ENCODE peak calls at places on chromosomes 11 and 22, in four cellular contexts. E is astrocyte of the spinal cord; N is kidney; O is effector memory CD4-positive, alpha-beta T cell. D is an unnamed sample.

GRCh38 chr11:112605093-112605666 is 344.5 kb upstream of the PLET1 start:
- DNase-seq in E (peak), N (no peak), O (no peak), D (no peak)

GRCh38 chr11:65355776-65356393 is 1.3 kb downstream of the TIGD3 start:
- DNase-seq in E (peak), N (peak), O (no peak), D (no peak)

GRCh38 chr11:78886616-78887015 is 312.0 kb upstream of the NARS2 start:
- DNase-seq in E (no peak), N (no peak), O (no peak), D (no peak)

GRCh38 chr22:32699686-32700085 is 101.8 kb upstream of the TIMP3 start:
- DNase-seq in E (no peak), N (no peak), O (no peak), D (no peak)

GRCh38 chr22:40289991-40290459 is 56.3 kb upstream of the ADSL start:
- DNase-seq in E (peak), N (no peak), O (peak), D (no peak)

GRCh38 chr11:108672113-108672512 is 7.2 kb downstream of the DDX10 start:
- DNase-seq in E (peak), N (no peak), O (no peak), D (no peak)

GRCh38 chr11:68882391-68882790 is 21.2 kb downstream of the MRPL21 start:
- DNase-seq in E (no peak), N (no peak), O (no peak), D (no peak)

GRCh38 chr22:49229483-49230193 is 598.0 kb downstream of the BRD1 start:
- DNase-seq in E (no peak), N (no peak), O (no peak), D (no peak)

GRCh38 chr11:60111793-60112192 is 23.3 kb downstream of the MS4A2 start:
- DNase-seq in E (no peak), N (no peak), O (no peak), D (no peak)

GRCh38 chr11:95606824-95607223 is 182.8 kb downstream of the FAM76B start:
- DNase-seq in E (no peak), N (no peak), O (no peak), D (no peak)

GRCh38 chr11:127485541-127485940 is 485.0 kb upstream of the KIRREL3 start:
- DNase-seq in E (peak), N (no peak), O (no peak), D (no peak)

GRCh38 chr11:117295438-117296137 is 4.4 kb downstream of the BACE1-AS start:
- DNase-seq in E (no peak), N (no peak), O (no peak), D (no peak)

GRCh38 chr11:774873-775592 is 2.3 kb downstream of the GATD1 start:
- DNase-seq in E (peak), N (peak), O (no peak), D (no peak)

GRCh38 chr11:22807855-22808558 is 21.6 kb downstream of the SVIP start:
- DNase-seq in E (peak), N (no peak), O (no peak), D (no peak)

GRCh38 chr22:37569009-37569920 is 9.0 kb downstream of the CDC42EP1 start:
- DNase-seq in E (no peak), N (no peak), O (no peak), D (no peak)

GRCh38 chr11:43504316-43504950 is 145.7 kb downstream of the TTC17 start:
- DNase-seq in E (no peak), N (no peak), O (no peak), D (no peak)

DNA sequence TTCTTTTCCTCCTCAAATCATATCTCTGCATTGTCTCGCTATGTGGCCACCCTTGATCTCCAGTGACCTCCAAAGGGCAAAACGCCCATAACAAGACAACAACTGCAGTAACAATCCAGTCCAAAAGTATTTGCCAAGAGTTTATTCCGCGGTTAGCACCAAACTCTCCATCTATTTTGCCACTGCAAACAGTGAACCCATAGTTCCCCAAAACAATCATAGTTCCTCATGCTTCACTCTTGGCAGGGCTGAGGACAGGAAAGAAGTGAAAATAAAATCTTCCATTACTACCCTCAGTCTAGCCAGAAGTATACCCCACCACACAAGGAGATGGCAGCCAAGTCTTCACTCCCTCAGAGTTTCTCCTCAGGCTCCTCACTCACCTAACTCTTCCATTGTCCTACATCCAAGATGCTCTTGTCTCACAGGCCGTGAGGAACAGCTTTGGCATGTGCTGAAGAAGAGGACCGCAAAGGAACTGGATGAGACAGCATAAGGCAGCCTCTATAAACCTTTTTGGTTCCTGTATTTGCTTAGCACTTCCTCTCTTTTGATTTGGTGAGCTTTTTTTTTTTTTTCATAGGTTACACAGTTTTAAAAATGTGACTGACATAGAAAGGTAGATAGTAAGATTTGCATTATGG is at the start of gene LPXN:
- DNase-seq in E (peak), N (no peak), O (peak), D (peak)
- H3K4me3 ChIP-seq in E (no peak), N (peak), O (peak), D (peak)

GRCh38 chr11:72750556-72751292 is 1.5 kb downstream of the ARAP1 start:
- DNase-seq in E (no peak), N (peak), O (no peak), D (no peak)
- H3K4me3 ChIP-seq in E (no peak), N (no peak), O (peak), D (peak)

DNA sequence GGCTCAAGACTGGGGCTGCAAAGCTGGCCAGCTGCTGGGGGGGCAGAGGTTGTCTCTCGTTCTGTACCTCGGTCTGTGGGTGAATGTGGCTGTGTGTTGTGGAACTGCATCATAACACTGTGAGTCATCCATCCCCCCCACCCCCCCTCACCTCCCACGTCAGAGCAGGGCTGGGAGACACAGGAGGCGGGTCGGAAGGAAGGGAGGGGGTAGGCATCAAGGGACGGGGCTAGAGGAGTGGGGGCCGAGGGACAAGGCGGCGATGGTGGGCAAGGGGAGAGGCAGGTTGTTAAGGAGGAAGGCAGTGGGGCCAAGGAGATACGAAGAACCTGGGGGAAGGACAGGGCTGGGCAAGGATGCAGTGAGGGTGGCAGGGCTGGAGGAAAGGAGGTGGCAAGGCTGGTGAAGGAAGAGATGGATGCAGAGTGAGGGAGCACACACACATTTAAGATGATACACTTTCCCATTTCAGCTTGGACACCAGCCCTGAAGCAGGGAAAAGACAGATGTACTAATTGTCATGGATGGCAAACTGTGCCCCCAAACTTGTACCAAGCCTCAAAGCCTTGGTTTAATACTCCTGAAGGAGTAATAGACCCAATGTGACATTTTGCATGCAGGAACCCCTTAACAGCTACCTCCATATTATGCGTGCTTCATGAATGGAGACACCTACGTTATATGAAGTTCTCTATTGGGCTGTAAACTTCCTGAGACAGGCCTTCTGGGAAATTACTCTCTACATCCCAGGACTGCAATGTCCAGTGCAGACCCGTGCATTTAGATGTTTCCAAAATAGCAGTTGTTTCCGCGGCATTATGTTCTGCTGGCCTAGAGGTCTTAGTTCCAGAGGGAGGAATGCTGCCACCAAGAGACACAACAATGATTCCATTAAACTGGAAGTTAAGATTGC is at the start of gene YPEL4:
- DNase-seq in E (peak), N (peak), O (peak), D (no peak)
- H3K4me3 ChIP-seq in E (peak), N (no peak), O (peak), D (no peak)

GRCh38 chr11:3837793-3838192 is 3.0 kb downstream of the RHOG start:
- DNase-seq in E (no peak), N (no peak), O (no peak), D (no peak)

GRCh38 chr11:3840289-3840869 is 380 bp downstream of the RHOG start:
- DNase-seq in E (no peak), N (peak), O (no peak), D (no peak)

GRCh38 chr11:3840870-3841425 is at the start of gene RHOG:
- DNase-seq in E (peak), N (peak), O (no peak), D (no peak)

GRCh38 chr11:3836903-3837302 is 3.9 kb downstream of the RHOG start:
- DNase-seq in E (no peak), N (peak), O (peak), D (peak)

GRCh38 chr11:3838504-3838903 is 2.3 kb downstream of the RHOG start:
- DNase-seq in E (no peak), N (no peak), O (no peak), D (no peak)
- H3K4me3 ChIP-seq in E (no peak), N (no peak), O (peak), D (peak)

GRCh38 chr22:19523240-19524169 is 705 bp downstream of the CLDN5 start:
- DNase-seq in E (peak), N (no peak), O (no peak), D (no peak)
- H3K4me3 ChIP-seq in E (peak), N (peak), O (peak), D (no peak)